ENCODE peak calls at places on chromosomes 7 and 10, in five cellular contexts. K, P, N, L and M are unnamed samples.

GRCh38 chr7:129848436-129848835 is 104.3 kb downstream of the UBE2H start:
- DNase-seq in K (no peak), P (no peak), L (no peak), N (no peak), M (no peak)

GRCh38 chr10:15333909-15334649 is 37.0 kb downstream of the FAM171A1 start:
- DNase-seq in L (peak), P (peak), K (no peak), N (no peak), M (peak)

GRCh38 chr10:4134701-4135100 is 349.7 kb upstream of the KLF6 start:
- DNase-seq in L (no peak), P (no peak), N (no peak), K (no peak), M (no peak)

GRCh38 chr7:157758468-157759245 is 421.9 kb downstream of the DNAJB6 start:
- DNase-seq in N (no peak), K (no peak), L (no peak), P (no peak), M (no peak)

GRCh38 chr10:11150255-11150731 is 132.6 kb downstream of the CELF2 start:
- DNase-seq in K (no peak), P (no peak), L (no peak), N (no peak), M (no peak)

GRCh38 chr10:71812016-71812912 is 38.8 kb downstream of the PSAP start:
- DNase-seq in P (peak), K (peak), L (peak), N (peak), M (no peak)

GRCh38 chr7:121385800-121386179 is 10.3 kb downstream of the FAM3C start:
- DNase-seq in L (peak), P (no peak), K (no peak), N (no peak), M (no peak)

GRCh38 chr10:75940742-75941141 is 509.3 kb downstream of the LRMDA start:
- DNase-seq in L (no peak), N (no peak), P (no peak), K (no peak), M (no peak)

GRCh38 chr7:136911362-136911761 is 42.9 kb downstream of the CHRM2 start:
- DNase-seq in K (no peak), P (peak), L (peak), N (no peak), M (no peak)

GRCh38 chr7:151447312-151447711 is 7.4 kb upstream of the CRYGN start:
- DNase-seq in K (no peak), N (no peak), L (no peak), P (no peak), M (no peak)

GRCh38 chr10:15210521-15210920 is 42.0 kb upstream of the NMT2 start:
- DNase-seq in P (no peak), L (no peak), K (no peak), N (no peak), M (no peak)

GRCh38 chr10:48459270-48460147 is 145.4 kb downstream of the ARHGAP22 start:
- DNase-seq in L (no peak), N (no peak), P (no peak), K (peak), M (no peak)

GRCh38 chr7:128792471-128793183 is 859 bp downstream of the CCDC136 start:
- DNase-seq in N (no peak), L (no peak), K (no peak), P (no peak), M (no peak)

GRCh38 chr7:2728309-2729042 is 40.5 kb downstream of the AMZ1 start:
- DNase-seq in L (peak), P (no peak), N (no peak), K (peak), M (no peak)

GRCh38 chr7:69388462-69389137 is 209.7 kb upstream of the AUTS2 start:
- DNase-seq in K (no peak), L (no peak), P (no peak), N (no peak), M (no peak)

GRCh38 chr10:118596426-118597124 is 1.1 kb upstream of the PRLHR start:
- DNase-seq in L (no peak), P (no peak), K (no peak), N (no peak), M (no peak)

GRCh38 chr7:139118803-139119485 is 9.4 kb upstream of the ZC3HAV1 start:
- DNase-seq in P (no peak), L (peak), K (no peak), N (no peak), M (no peak)

GRCh38 chr7:51295435-51296269 is 21.0 kb downstream of the COBL start:
- DNase-seq in K (no peak), N (peak), L (no peak), P (no peak), M (no peak)

GRCh38 chr7:131326576-131326975 is 1.1 kb upstream of the MKLN1 start:
- DNase-seq in L (no peak), K (no peak), N (no peak), P (no peak), M (no peak)

GRCh38 chr7:16062269-16062668 is 359.1 kb downstream of the CRPPA start:
- DNase-seq in K (no peak), L (peak), P (peak), N (no peak), M (peak)

GRCh38 chr10:119022846-119023552 is 6.5 kb upstream of the NANOS1 start:
- DNase-seq in N (no peak), L (peak), K (no peak), P (peak), M (peak)

DNA sequence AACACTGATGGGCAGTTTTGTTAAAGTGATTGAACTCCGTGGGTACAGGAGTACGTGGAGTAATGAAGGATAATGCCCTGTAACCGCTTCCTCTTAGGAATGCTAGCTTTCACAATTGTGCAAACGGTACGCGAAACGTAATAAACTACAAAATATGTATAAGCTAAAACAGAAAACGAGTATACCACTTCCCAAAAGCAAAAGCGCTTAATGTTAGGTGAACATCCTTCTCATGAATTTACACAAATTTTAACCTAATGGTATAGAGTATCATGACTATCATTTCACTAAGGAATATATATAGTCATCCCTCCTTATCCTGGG is 395 bp upstream of the ZNF25 start:
- DNase-seq in K (no peak), P (no peak), N (no peak), L (no peak), M (no peak)
- H3K4me3 ChIP-seq in K (peak), P (peak), N (peak), L (peak), M (peak)

GRCh38 chr10:60388116-60388515 is 1.6 kb downstream of the ANK3 start:
- DNase-seq in N (no peak), L (no peak), K (no peak), P (no peak), M (no peak)
- H3K4me3 ChIP-seq in N (no peak), L (no peak), K (no peak), P (no peak), M (no peak)

GRCh38 chr7:47513741-47514241 is 68.1 kb downstream of the TNS3 start:
- DNase-seq in P (peak), L (peak), N (no peak), K (no peak), M (peak)
- H3K4me3 ChIP-seq in P (no peak), L (no peak), N (no peak), K (no peak), M (no peak)

GRCh38 chr7:27162548-27162848 is 2.8 kb downstream of the HOXA9 start:
- DNase-seq in P (no peak), L (no peak), N (no peak), K (no peak), M (no peak)
- H3K4me3 ChIP-seq in P (peak), L (no peak), N (no peak), K (no peak), M (no peak)

GRCh38 chr7:65731129-65731528 is 141.7 kb upstream of the VKORC1L1 start:
- DNase-seq in P (no peak), N (no peak), K (no peak), L (no peak), M (no peak)

GRCh38 chr7:65731562-65732035 is 141.3 kb upstream of the VKORC1L1 start:
- DNase-seq in N (peak), K (peak), L (peak), P (peak), M (no peak)
- H3K4me3 ChIP-seq in N (no peak), K (peak), L (no peak), P (peak), M (peak)

GRCh38 chr10:86403183-86403797 is 36.7 kb upstream of the GRID1 start:
- DNase-seq in K (no peak), N (no peak), L (no peak), P (no peak), M (no peak)

GRCh38 chr10:86402283-86402931 is 35.8 kb upstream of the GRID1 start:
- DNase-seq in P (peak), N (no peak), K (no peak), L (no peak), M (no peak)

GRCh38 chr10:86399879-86400704 is 33.5 kb upstream of the GRID1 start:
- DNase-seq in P (peak), L (peak), N (peak), K (peak), M (peak)

GRCh38 chr10:86400705-86401587 is 34.4 kb upstream of the GRID1 start:
- DNase-seq in K (peak), L (no peak), N (peak), P (peak), M (no peak)

GRCh38 chr10:86401588-86402282 is 35.1 kb upstream of the GRID1 start:
- DNase-seq in L (no peak), K (no peak), N (peak), P (no peak), M (no peak)
- H3K4me3 ChIP-seq in L (no peak), K (peak), N (peak), P (peak), M (peak)

DNA sequence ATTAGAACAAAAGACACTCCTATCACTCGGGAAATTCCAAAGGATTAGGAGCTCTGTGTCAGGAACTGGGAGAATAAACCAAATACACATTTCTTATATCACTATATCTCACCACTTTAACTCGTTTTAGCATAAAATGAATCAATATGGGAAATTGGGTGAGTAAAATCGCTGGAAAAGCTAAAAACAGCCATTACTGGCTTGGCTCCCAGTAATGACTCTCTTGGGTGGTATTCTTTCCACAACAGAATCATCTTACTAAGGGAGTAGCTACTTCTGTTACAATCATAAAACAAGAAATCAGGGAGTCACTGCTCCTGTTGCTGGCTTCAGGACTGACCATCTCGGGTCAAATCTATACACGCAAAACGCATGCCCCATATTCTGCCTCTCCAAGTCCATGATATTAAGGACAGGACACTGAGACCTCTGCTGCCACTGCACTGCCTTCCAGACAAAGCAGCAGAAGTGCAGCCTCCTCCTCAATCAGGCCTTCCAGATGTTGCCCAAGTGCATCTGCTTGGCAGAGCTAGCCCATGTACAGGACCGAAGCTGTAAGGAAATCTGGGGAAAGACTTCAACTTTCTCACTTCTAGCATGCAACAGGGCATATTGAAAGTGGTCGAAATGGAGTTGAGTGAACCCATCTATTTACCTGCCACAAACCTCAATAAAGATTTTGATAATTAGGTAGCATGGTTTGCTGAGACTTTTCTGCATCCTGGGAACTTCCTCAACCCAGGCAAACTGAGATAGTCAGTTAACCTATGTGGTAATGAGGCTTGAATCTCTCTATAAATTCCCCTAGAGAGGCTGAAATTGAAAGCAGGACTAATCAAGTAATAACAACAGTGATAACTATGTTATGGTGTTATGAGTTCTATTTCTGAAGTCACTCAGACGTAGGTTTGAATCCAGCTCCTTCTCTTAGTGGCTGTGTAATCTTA is 14.4 kb upstream of the PANK1 start:
- DNase-seq in N (no peak), P (peak), L (peak), K (no peak), M (peak)
- H3K4me3 ChIP-seq in N (no peak), P (no peak), L (no peak), K (no peak), M (no peak)

DNA sequence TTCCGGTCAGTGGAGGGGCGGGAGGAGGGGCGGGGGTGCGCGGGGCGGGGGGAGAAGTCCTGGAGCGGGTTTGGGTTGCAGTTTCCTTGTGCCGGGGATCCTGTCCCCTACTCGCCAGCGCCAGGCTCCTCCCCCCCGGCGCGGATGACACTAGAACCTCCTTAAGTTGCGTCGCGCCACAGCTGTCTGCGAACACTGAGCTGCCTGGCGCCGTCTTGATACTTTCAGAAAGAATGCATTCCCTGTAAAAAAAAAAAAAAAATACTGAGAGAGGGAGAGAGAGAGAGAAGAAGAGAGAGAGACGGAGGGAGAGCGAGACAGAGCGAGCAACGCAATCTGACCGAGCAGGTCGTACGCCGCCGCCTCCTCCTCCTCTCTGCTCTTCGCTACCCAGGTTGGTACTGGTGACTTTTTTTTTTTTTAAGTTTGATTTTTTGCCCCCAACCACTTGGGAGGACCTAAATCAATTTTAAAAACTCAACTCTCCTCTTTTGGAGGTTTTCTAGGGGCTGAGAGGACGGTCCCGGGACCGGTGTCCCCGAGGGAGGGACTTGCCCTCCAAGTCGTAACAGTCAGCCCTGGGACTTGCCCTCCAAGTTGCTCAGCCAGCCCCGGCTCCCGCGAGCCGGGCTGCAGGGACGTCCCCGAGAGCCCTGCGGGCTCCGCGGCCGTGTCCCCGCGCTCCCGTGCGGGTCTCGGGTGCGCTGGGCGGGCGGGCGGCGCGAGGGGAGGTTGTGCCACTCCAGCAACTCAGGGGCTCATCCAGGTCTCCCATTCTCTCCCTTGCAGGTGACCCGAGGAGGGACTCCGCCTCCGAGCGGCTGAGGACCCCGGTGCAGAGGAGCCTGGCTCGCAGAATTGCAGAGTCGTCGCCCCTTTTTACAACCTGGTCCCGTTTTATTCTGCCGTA is at the start of gene GATA3:
- DNase-seq in P (peak), L (no peak), K (peak), N (peak), M (no peak)
- H3K4me3 ChIP-seq in P (peak), L (peak), K (peak), N (peak), M (peak)